ENCODE peak calls at places on chromosomes 6 and 20, in five cellular contexts. O, W, Y, G and C are unnamed samples.

GRCh38 chr6:3905853-3906190 is 56.6 kb downstream of the FAM50B start:
- DNase-seq in O (no peak), W (no peak), Y (no peak), G (no peak), C (no peak)

GRCh38 chr20:43583982-43584432 is 6.7 kb upstream of the IFT52 start:
- DNase-seq in O (peak; percentile 37), W (peak; percentile 95), Y (peak; percentile 43), G (peak; percentile 90), C (no peak)

GRCh38 chr6:20454201-20454824 is 52.6 kb downstream of the E2F3 start:
- DNase-seq in O (no peak), W (no peak), Y (no peak), G (no peak), C (no peak)

GRCh38 chr6:112235956-112236355 is 18.4 kb downstream of the LAMA4 start:
- DNase-seq in O (no peak), W (peak; percentile 78), Y (no peak), G (no peak), C (no peak)

GRCh38 chr20:4813839-4814695 is 92.4 kb downstream of the PRND start:
- DNase-seq in O (peak; percentile 44), W (no peak), Y (no peak), G (no peak), C (peak; percentile 31)

GRCh38 chr20:36497856-36498255 is 43.5 kb upstream of the MYL9 start:
- DNase-seq in O (peak; percentile 53), W (peak; percentile 59), Y (no peak), G (peak; percentile 69), C (no peak)

GRCh38 chr6:106847116-106847515 is 127.4 kb downstream of the CD24 start:
- DNase-seq in O (no peak), W (no peak), Y (no peak), G (no peak), C (no peak)

GRCh38 chr6:42714098-42714761 is 8.2 kb downstream of the PRPH2 start:
- DNase-seq in O (no peak), W (peak; percentile 44), Y (no peak), G (no peak), C (no peak)

DNA sequence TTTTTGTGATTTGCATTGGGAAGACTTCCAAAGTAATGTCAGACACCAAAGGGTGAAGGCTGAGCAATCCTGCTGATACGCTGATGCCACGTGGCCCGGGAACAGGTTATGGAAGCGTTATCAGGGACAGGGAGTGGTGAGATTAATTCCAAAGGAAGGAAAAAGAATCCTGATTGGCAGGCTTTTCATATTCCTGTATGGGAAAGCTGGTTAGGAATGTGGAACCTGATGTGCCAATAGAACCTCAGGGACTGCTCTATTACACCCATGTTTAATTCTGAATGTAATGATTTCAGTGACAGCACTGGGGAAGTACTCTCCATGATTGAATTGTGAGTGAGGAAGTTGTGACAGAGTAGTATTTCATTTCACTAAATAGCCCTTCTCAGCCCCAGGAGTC is 49.5 kb downstream of the F13A1 start:
- DNase-seq in O (no peak), W (no peak), Y (no peak), G (no peak), C (no peak)
- H3K4me1 ChIP-seq in O (no peaks in the 10 kb centered on the region), W (no peaks in the 10 kb centered on the region), Y (no peaks in the 10 kb centered on the region), G (no peaks in the 10 kb centered on the region), C (no peaks in the 10 kb centered on the region)

GRCh38 chr6:116111552-116112528 is 11.2 kb downstream of the NT5DC1 start:
- DNase-seq in O (no peak), W (no peak), Y (no peak), G (peak; percentile 74), C (no peak)
- TF ChIP-seq CTCF in O (peak; percentile 42), W (peak; percentile 65), Y (peak; percentile 19), G (peak; percentile 86), C (peak; percentile 35)

DNA sequence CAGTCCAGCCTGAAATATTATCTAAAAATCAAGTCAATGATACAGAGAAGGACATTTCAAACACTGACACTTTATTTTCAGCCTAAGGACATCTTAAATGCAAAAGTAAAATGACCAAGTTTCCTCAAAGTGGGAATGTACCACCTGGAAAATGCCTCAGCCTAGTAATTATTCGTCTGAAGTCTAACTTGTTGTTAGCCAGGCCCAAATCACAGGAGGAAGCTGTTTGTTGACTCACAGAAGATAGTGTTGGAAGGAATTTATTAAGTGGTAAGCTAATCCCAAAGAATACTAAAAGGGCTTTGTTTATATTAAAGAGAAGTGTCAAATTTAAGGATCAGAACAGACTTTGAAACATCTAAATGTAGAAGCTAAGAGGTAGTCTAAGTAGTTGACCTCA is 2.5 kb downstream of the PDE7B start:
- DNase-seq in O (no peak), W (peak; percentile 26), Y (no peak), G (no peak), C (no peak)
- H3K4me3 ChIP-seq in O (peak overlapping the region; percentile 53), W (no peak overlapping the region), Y (no peak overlapping the region), G (peak overlapping the region; percentile 17), C (no peak overlapping the region)

DNA sequence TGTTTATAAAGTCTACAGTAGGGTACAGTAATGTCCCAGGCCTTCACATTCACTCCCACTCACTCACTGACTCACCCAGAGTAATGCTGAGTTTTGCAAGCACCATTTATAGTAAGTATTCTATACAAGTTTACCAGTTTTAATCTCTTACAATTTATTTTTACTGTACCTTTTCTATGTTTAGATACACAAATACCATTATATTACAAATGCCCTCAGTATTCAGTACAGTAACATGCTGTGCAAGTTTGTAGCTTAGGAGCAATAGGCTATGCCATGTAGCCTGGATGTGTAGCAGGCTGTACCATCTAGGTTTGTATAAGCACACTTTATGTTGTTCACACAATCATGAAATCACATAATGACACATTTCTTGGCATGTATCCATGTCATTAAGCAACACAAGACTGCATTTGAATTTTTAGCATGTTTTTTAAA is 673.6 kb downstream of the CD109 start:
- DNase-seq in O (no peak), W (peak; percentile 83), Y (no peak), G (no peak), C (no peak)
- H3K4me1 ChIP-seq in O (no peaks in the 10 kb centered on the region), W (peaks cover 3% of the 10 kb centered on the region), Y (no peaks in the 10 kb centered on the region), G (peaks cover 17% of the 10 kb centered on the region), C (no peaks in the 10 kb centered on the region)

GRCh38 chr6:133265066-133265465 is 23.9 kb downstream of the EYA4 start:
- DNase-seq in O (no peak), W (no peak), Y (no peak), G (no peak), C (no peak)
- TF ChIP-seq CTCF in O (no peak), W (no peak), Y (no peak), G (no peak), C (no peak)

DNA sequence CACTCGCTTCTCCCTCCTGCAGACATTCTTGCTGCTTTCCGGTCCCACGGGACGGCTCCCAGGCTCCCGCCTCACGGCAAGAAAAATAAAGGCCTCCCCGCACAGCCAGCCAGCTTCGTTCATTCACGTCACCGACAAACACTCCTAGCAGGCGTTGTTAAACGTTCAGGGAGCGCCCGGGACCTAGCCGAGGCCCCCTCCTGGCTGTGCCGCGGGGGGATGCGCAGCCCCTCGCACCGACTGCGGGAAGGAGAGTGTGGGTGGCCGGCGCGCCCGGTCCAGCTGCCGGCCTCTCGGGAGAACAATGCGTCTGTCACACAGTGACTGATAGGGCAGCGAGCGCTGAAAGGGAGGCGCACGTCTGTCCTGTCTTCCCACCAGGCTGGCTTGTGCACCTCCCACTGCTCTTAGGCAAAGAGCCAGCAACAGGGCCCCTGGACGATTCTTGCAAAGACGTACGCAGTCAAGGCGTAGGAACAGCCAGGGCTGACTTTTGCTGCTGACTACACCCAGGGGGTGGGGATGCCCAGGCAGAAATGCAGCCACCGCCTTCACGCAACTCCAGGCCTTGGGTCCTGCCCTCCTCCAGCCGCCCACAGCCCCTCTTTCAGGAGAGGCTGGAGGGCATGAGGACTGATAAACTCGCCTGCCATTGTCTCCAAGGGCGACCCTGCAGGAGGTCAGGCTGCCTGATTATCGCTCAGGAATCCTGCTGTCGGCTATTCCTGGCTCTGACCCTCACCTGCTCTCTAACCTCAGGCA is 61.8 kb upstream of the HDDC2 start:
- DNase-seq in O (peak; percentile 82), W (peak; percentile 47), Y (no peak), G (peak; percentile 73), C (no peak)
- H3K4me3 ChIP-seq in O (peak overlapping the region; percentile 53), W (peak overlapping the region; percentile 68), Y (peak overlapping the region; percentile 76), G (peak overlapping the region; percentile 72), C (peak overlapping the region; percentile 47)

GRCh38 chr6:157537518-157537917 is 156.5 kb downstream of the ZDHHC14 start:
- DNase-seq in O (no peak), W (no peak), Y (no peak), G (no peak), C (no peak)

GRCh38 chr6:157534134-157534871 is 153.3 kb downstream of the ZDHHC14 start:
- DNase-seq in O (no peak), W (no peak), Y (no peak), G (no peak), C (no peak)

GRCh38 chr6:157536218-157536534 is 155.2 kb downstream of the ZDHHC14 start:
- DNase-seq in O (no peak), W (no peak), Y (no peak), G (no peak), C (no peak)

GRCh38 chr6:157534991-157535353 is 154.0 kb downstream of the ZDHHC14 start:
- DNase-seq in O (no peak), W (no peak), Y (no peak), G (no peak), C (no peak)

DNA sequence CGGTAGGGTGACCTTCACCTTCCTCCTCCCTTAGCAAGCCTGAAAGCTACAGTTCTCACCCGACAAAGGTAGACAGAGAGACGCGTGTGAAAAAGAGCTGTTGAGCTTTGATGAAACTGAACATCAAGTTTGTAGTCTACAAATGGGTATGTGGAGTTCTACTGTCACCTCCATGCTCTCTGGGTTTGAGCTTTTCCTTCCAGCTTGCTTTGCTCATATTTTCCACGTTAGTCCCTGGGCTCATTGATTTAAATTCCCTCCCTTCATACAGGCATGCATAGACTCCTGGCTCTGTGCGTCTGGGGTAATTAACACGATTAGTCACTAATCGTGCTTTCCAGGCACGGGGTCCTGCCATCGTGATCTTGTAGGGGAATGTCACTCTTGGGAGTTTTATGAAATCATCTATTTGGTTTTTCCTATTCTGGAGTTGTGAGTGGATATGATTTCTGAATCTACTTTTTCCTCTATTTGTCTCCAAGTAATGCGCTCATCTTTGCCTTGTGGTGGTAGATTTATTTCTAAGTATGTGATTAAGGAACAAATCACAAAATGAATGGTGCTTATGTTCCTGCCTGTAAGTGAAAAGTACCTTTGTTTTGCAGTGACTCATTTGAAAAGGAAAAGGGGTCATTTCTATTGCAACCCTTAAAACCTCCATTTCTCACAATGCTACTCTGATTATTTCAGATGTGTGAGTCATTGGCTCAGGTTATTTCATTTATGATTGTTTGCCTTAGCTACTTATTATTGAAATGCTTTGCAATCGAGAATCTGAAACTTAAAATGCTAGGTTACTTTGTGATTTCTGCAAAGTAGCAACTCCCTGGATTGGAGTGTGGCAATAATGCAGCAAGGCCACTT is 154.6 kb downstream of the ZDHHC14 start:
- DNase-seq in O (no peak), W (peak; percentile 86), Y (no peak), G (no peak), C (no peak)
- H3K4me1 ChIP-seq in O (peaks cover 36% of the 10 kb centered on the region), W (peaks cover 13% of the 10 kb centered on the region), Y (no peaks in the 10 kb centered on the region), G (peaks cover 4% of the 10 kb centered on the region), C (peaks cover 14% of the 10 kb centered on the region)

DNA sequence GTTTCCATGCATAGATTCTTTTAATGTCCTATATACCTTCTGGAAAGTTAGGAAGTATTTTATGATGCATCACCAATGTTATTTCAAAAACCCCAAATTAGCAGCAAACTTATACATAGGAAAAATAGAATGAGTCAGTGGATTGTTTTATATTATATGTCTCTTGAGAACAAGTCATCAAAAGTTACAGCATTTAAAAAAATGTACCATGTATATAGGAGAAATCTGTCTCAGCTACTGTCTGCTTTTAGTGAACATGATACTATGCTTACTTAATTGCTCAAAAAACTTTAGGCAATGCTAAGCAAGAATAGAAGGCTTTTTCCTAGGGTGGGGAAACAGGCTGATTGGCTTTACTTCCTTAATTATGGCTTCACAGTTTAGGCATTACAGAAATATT is 365.3 kb downstream of the SAMD5 start:
- DNase-seq in O (no peak), W (no peak), Y (no peak), G (peak; percentile 64), C (no peak)
- TF ChIP-seq CTCF in O (no peak), W (no peak), Y (no peak), G (no peak), C (no peak)